ENCODE peak calls at places on chromosome 10, in six cellular contexts. M, T, D, X, U and Z are unnamed samples.

GRCh38 chr10:108422286-108422685 is 1257.8 kb upstream of the SORCS1 start:
- DNase-seq in M (no peak), T (no peak), X (no peak), D (no peak), U (no peak), Z (no peak)

GRCh38 chr10:124736491-124737136 is 7.6 kb downstream of the FAM53B start:
- DNase-seq in M (peak), D (peak), U (no peak), T (peak), X (no peak), Z (no peak)

GRCh38 chr10:47111329-47111862 is 188.6 kb upstream of the GDF10 start:
- DNase-seq in M (no peak), D (no peak), T (no peak), X (no peak), U (no peak), Z (no peak)

GRCh38 chr10:113644185-113645120 is 19.4 kb downstream of the NRAP start:
- DNase-seq in M (no peak), D (no peak), X (no peak), T (no peak), U (no peak), Z (no peak)

GRCh38 chr10:73827346-73828089 is 16.1 kb upstream of the NDST2 start:
- DNase-seq in M (no peak), U (no peak), X (no peak), D (no peak), T (no peak), Z (no peak)

GRCh38 chr10:110782616-110783015 is 89.1 kb upstream of the PDCD4 start:
- DNase-seq in X (no peak), D (no peak), T (no peak), U (no peak), M (no peak), Z (no peak)

GRCh38 chr10:12777840-12778585 is 223.5 kb downstream of the CCDC3 start:
- DNase-seq in M (no peak), T (no peak), U (no peak), X (no peak), D (peak), Z (no peak)

GRCh38 chr10:69382382-69383117 is 34.2 kb downstream of the TACR2 start:
- DNase-seq in D (no peak), X (no peak), U (no peak), T (no peak), M (no peak), Z (no peak)

GRCh38 chr10:132904169-132904813 is 38.1 kb downstream of the CFAP46 start:
- DNase-seq in D (peak), M (no peak), X (peak), T (peak), U (no peak), Z (peak)

GRCh38 chr10:35959103-35959740 is 317.1 kb upstream of the FZD8 start:
- DNase-seq in T (no peak), U (no peak), M (no peak), X (no peak), D (no peak), Z (no peak)

GRCh38 chr10:102673961-102674511 is 29.8 kb downstream of the TRIM8 start:
- DNase-seq in D (peak), T (no peak), M (peak), U (peak), X (peak), Z (no peak)

GRCh38 chr10:114151486-114151885 is 22.5 kb downstream of the CCDC186 start:
- DNase-seq in M (no peak), D (no peak), X (no peak), U (no peak), T (no peak), Z (no peak)

GRCh38 chr10:48451969-48452878 is 145.7 kb downstream of the MAPK8 start:
- DNase-seq in X (no peak), M (no peak), U (no peak), T (no peak), D (no peak), Z (no peak)

GRCh38 chr10:89659185-89660131 is 14.4 kb upstream of the PANK1 start:
- DNase-seq in M (no peak), U (no peak), X (no peak), D (no peak), T (no peak), Z (no peak)

GRCh38 chr10:10804061-10804460 is 213.6 kb upstream of the CELF2 start:
- DNase-seq in D (no peak), M (no peak), U (no peak), T (no peak), X (no peak), Z (no peak)

GRCh38 chr10:5529702-5530411 is 5.1 kb downstream of the CALML3 start:
- DNase-seq in M (no peak), X (no peak), T (no peak), D (no peak), U (no peak), Z (no peak)

GRCh38 chr10:11782793-11783557 is 40.2 kb upstream of the PROSER2 start:
- DNase-seq in M (no peak), T (peak), X (no peak), U (no peak), D (peak), Z (no peak)

GRCh38 chr10:79264942-79265341 is 82.3 kb upstream of the PPIF start:
- DNase-seq in M (no peak), U (no peak), T (no peak), D (no peak), X (no peak), Z (no peak)

GRCh38 chr10:130109796-130110235 is 814 bp downstream of the C10orf143 start:
- DNase-seq in D (peak), X (peak), U (peak), T (peak), M (peak), Z (peak)